ENCODE peak calls at places on chromosomes 1 and 21, in nine cellular contexts. J, H, C, L, W, I, P, N and X are unnamed samples.

GRCh38 chr21:32687946-32688345 is 39.9 kb downstream of the SYNJ1 start:
- DNase-seq in W (no peak), H (no peak), L (no peak), P (no peak), J (peak; percentile 1), C (peak; percentile 16), I (peak; percentile 30), N (no peak), X (no peak)

GRCh38 chr1:26961826-26962225 is 1.6 kb upstream of the KDF1 start:
- DNase-seq in W (no peak), J (peak; percentile 97), I (no peak), C (no peak), P (peak; percentile 97), N (no peak), H (peak; percentile 93), L (no peak), X (no peak)

GRCh38 chr1:233662503-233663105 is 48.7 kb downstream of the KCNK1 start:
- DNase-seq in W (no peak), L (no peak), H (no peak), P (no peak), N (no peak), C (no peak), I (no peak), J (peak; percentile 21), X (no peak)

GRCh38 chr1:21175670-21176581 is 771 bp downstream of the EIF4G3 start:
- DNase-seq in J (no peak), W (peak; percentile 50), H (no peak), C (peak; percentile 69), I (peak; percentile 13), P (peak; percentile 34), L (peak; percentile 11), N (peak; percentile 48), X (no peak)

GRCh38 chr1:180905927-180906326 is 6.8 kb upstream of the KIAA1614 start:
- DNase-seq in W (no peak), P (peak; percentile 56), I (no peak), L (no peak), H (no peak), N (no peak), J (no peak), C (no peak), X (no peak)

GRCh38 chr1:20102875-20103274 is 16.5 kb downstream of the PLA2G2D start:
- DNase-seq in W (no peak), N (no peak), C (no peak), I (no peak), J (peak; percentile 92), P (peak; percentile 61), L (no peak), H (peak; percentile 58), X (no peak)

GRCh38 chr1:154157520-154158306 is 2.8 kb upstream of the NUP210L start:
- DNase-seq in I (no peak), W (peak; percentile 29), C (peak; percentile 7), N (peak; percentile 63), P (peak; percentile 81), J (peak; percentile 15), L (no peak), H (no peak), X (peak; percentile 80)

GRCh38 chr1:24420547-24420946 is 4.9 kb downstream of the NIPAL3 start:
- DNase-seq in N (no peak), I (no peak), C (no peak), P (peak; percentile 63), J (no peak), H (no peak), W (no peak), L (no peak), X (no peak)

GRCh38 chr1:94999456-95000131 is 72.7 kb upstream of the CNN3 start:
- DNase-seq in I (no peak), C (no peak), W (no peak), L (no peak), J (no peak), P (no peak), H (no peak), N (no peak), X (no peak)

GRCh38 chr21:32147041-32147440 is 131.8 kb downstream of the MIS18A start:
- DNase-seq in L (no peak), C (no peak), J (no peak), H (no peak), I (no peak), N (no peak), W (no peak), P (no peak), X (no peak)

GRCh38 chr1:65471213-65471833 is 50.9 kb downstream of the LEPR start:
- DNase-seq in N (no peak), W (peak; percentile 21), L (no peak), I (no peak), P (no peak), H (no peak), C (no peak), J (no peak), X (no peak)

GRCh38 chr21:42722808-42723470 is 69.5 kb downstream of the PDE9A start:
- DNase-seq in N (no peak), J (no peak), W (no peak), I (no peak), P (no peak), L (no peak), C (no peak), H (no peak), X (no peak)

GRCh38 chr1:114524933-114525332 is 13.9 kb upstream of the TRIM33 start:
- DNase-seq in C (peak; percentile 14), N (no peak), L (no peak), J (no peak), P (no peak), W (no peak), H (no peak), I (no peak), X (no peak)

GRCh38 chr1:185568155-185569123 is 165.8 kb upstream of the HMCN1 start:
- DNase-seq in P (no peak), I (peak; percentile 52), L (no peak), J (no peak), C (no peak), H (no peak), W (no peak), N (no peak), X (no peak)

GRCh38 chr1:155044812-155045690 is 6.1 kb upstream of the ADAM15 start:
- DNase-seq in N (peak; percentile 49), L (peak; percentile 65), P (peak; percentile 79), W (peak; percentile 87), I (peak; percentile 93), C (peak; percentile 89), H (peak; percentile 79), J (peak; percentile 85), X (no peak)

GRCh38 chr1:77824083-77824482 is 44.6 kb downstream of the MIGA1 start:
- DNase-seq in I (no peak), C (no peak), L (no peak), P (peak; percentile 84), W (no peak), N (no peak), J (peak; percentile 72), H (peak; percentile 57), X (no peak)

GRCh38 chr1:55654750-55655149 is 439.6 kb upstream of the USP24 start:
- DNase-seq in I (no peak), J (no peak), H (no peak), P (no peak), C (no peak), L (no peak), W (no peak), N (no peak), X (no peak)

GRCh38 chr21:32426592-32427051 is 14.1 kb downstream of the EVA1C start:
- DNase-seq in P (no peak), W (no peak), I (no peak), N (no peak), L (no peak), C (no peak), H (peak; percentile 21), J (no peak), X (no peak)

DNA sequence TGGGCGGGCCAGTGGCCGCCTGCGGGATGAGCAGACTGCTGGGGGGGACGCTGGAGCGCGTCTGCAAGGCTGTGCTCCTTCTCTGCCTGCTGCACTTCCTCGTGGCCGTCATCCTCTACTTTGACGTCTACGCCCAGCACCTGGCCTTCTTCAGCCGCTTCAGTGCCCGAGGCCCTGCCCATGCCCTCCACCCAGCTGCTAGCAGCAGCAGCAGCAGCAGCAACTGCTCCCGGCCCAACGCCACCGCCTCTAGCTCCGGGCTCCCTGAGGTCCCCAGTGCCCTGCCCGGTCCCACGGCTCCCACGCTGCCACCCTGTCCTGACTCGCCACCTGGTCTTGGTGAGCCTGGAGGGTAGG is 2.1 kb downstream of the B4GALT2 start:
- DNase-seq in H (no peak), N (no peak), I (no peak), P (no peak), W (no peak), L (no peak), C (no peak), J (no peak), X (no peak)
- H3K4me3 ChIP-seq in H (no peak overlapping the region), N (no peak overlapping the region), I (no peak overlapping the region), P (no peak overlapping the region), W (no peak overlapping the region), L (no peak overlapping the region), C (no peak overlapping the region), J (peak overlapping the region; percentile 66), X (no peak overlapping the region)

GRCh38 chr21:28193189-28193588 is 799.5 kb downstream of the LTN1 start:
- DNase-seq in C (no peak), P (peak; percentile 26), L (no peak), W (no peak), N (no peak), I (no peak), H (no peak), J (no peak), X (no peak)
- TF ChIP-seq CTCF in C (peak; percentile 17), P (peak; percentile 36), L (no peak), W (no peak), N (no peak), I (peak; percentile 38), H (no peak), J (no peak), X (no peak)

GRCh38 chr1:234680331-234680904 is 70.4 kb upstream of the IRF2BP2 start:
- DNase-seq in I (no peak), C (no peak), H (no peak), P (no peak), N (no peak), J (no peak), W (no peak), L (peak; percentile 0), X (no peak)

GRCh38 chr1:234683127-234683855 is 73.3 kb upstream of the IRF2BP2 start:
- DNase-seq in W (no peak), H (no peak), L (peak; percentile 1), N (no peak), C (no peak), J (no peak), P (peak; percentile 16), I (no peak), X (no peak)

GRCh38 chr1:234683856-234684632 is 74.1 kb upstream of the IRF2BP2 start:
- DNase-seq in J (peak; percentile 93), I (no peak), L (peak; percentile 57), C (no peak), W (peak; percentile 75), P (peak; percentile 73), N (no peak), H (peak; percentile 83), X (no peak)

GRCh38 chr1:234681065-234681464 is 71.1 kb upstream of the IRF2BP2 start:
- DNase-seq in C (no peak), L (peak; percentile 0), W (no peak), H (no peak), I (no peak), P (no peak), J (no peak), N (no peak), X (no peak)

GRCh38 chr1:234681990-234682389 is 72.0 kb upstream of the IRF2BP2 start:
- DNase-seq in L (peak; percentile 1), W (no peak), P (no peak), N (no peak), C (no peak), H (no peak), J (no peak), I (no peak), X (no peak)
- H3K4me3 ChIP-seq in L (no peak overlapping the region), W (no peak overlapping the region), P (no peak overlapping the region), N (no peak overlapping the region), C (no peak overlapping the region), H (no peak overlapping the region), J (no peak overlapping the region), I (no peak overlapping the region), X (no peak overlapping the region)

GRCh38 chr1:116881879-116882520 is 27.7 kb upstream of the PTGFRN start:
- DNase-seq in H (peak; percentile 85), L (no peak), N (no peak), J (peak; percentile 97), C (peak; percentile 42), P (peak; percentile 88), W (peak; percentile 61), I (no peak), X (no peak)
- TF ChIP-seq CTCF in H (peak; percentile 22), L (no peak), N (peak; percentile 70), J (peak; percentile 30), C (peak; percentile 46), P (peak; percentile 48), W (peak; percentile 25), I (no peak), X (peak; percentile 66)